ENCODE peak calls at places on chromosomes 2 and 18, in four cellular contexts. One of them, this sample, is unnamed.

GRCh38 chr2:216670266-216671080 is 24.9 kb downstream of the IGFBP5 start:
- DNase-seq in breast epithelium: no peak
- DNase-seq in Peyer's patch: no peak
- DNase-seq in sigmoid colon: no peak
- DNase-seq in this sample: no peak

GRCh38 chr2:180980185-180980942 is at the start of gene UBE2E3:
- DNase-seq in breast epithelium: peak
- DNase-seq in Peyer's patch: peak
- DNase-seq in sigmoid colon: peak
- DNase-seq in this sample: no peak

GRCh38 chr2:12824304-12824761 is 107.6 kb downstream of the TRIB2 start:
- DNase-seq in Peyer's patch: no peak
- DNase-seq in breast epithelium: no peak
- DNase-seq in sigmoid colon: no peak
- DNase-seq in this sample: no peak

GRCh38 chr2:98140210-98140609 is 53.2 kb downstream of the VWA3B start:
- DNase-seq in Peyer's patch: no peak
- DNase-seq in sigmoid colon: no peak
- DNase-seq in breast epithelium: no peak
- DNase-seq in this sample: no peak

GRCh38 chr18:48405108-48405507 is 4.1 kb downstream of the ZBTB7C start:
- DNase-seq in sigmoid colon: no peak
- DNase-seq in Peyer's patch: no peak
- DNase-seq in breast epithelium: no peak
- DNase-seq in this sample: no peak

GRCh38 chr2:11069566-11070185 is 85.6 kb upstream of the SLC66A3 start:
- DNase-seq in breast epithelium: no peak
- DNase-seq in Peyer's patch: no peak
- DNase-seq in sigmoid colon: no peak
- DNase-seq in this sample: no peak

GRCh38 chr2:1769703-1770422 is 25.5 kb upstream of the PXDN start:
- DNase-seq in Peyer's patch: no peak
- DNase-seq in sigmoid colon: peak
- DNase-seq in breast epithelium: peak
- DNase-seq in this sample: no peak

GRCh38 chr18:39801010-39801409 is 2154.0 kb upstream of the PIK3C3 start:
- DNase-seq in sigmoid colon: no peak
- DNase-seq in breast epithelium: no peak
- DNase-seq in Peyer's patch: no peak
- DNase-seq in this sample: no peak

GRCh38 chr2:97267411-97268074 is 154.6 kb downstream of the ANKRD36 start:
- DNase-seq in Peyer's patch: peak
- DNase-seq in breast epithelium: peak
- DNase-seq in sigmoid colon: peak
- DNase-seq in this sample: peak

GRCh38 chr2:12479042-12479601 is 237.6 kb upstream of the TRIB2 start:
- DNase-seq in Peyer's patch: no peak
- DNase-seq in sigmoid colon: no peak
- DNase-seq in breast epithelium: no peak
- DNase-seq in this sample: no peak

GRCh38 chr2:56239437-56239836 is 55.6 kb downstream of the CCDC85A start:
- DNase-seq in breast epithelium: no peak
- DNase-seq in sigmoid colon: no peak
- DNase-seq in Peyer's patch: no peak
- DNase-seq in this sample: no peak

GRCh38 chr2:46200861-46201605 is 96.2 kb upstream of the EPAS1 start:
- DNase-seq in sigmoid colon: no peak
- DNase-seq in breast epithelium: no peak
- DNase-seq in Peyer's patch: no peak
- DNase-seq in this sample: no peak

GRCh38 chr2:95500854-95501253 is 16.3 kb upstream of the TRIM43B start:
- DNase-seq in breast epithelium: no peak
- DNase-seq in Peyer's patch: no peak
- DNase-seq in sigmoid colon: no peak
- DNase-seq in this sample: no peak

GRCh38 chr18:41501848-41502247 is 453.2 kb upstream of the PIK3C3 start:
- DNase-seq in sigmoid colon: no peak
- DNase-seq in Peyer's patch: no peak
- DNase-seq in breast epithelium: no peak
- DNase-seq in this sample: no peak

GRCh38 chr2:168910330-168910729 is 9.2 kb downstream of the G6PC2 start:
- DNase-seq in sigmoid colon: no peak
- DNase-seq in Peyer's patch: no peak
- DNase-seq in breast epithelium: no peak
- DNase-seq in this sample: no peak

GRCh38 chr18:34976534-34976898 is 64.7 kb upstream of the MAPRE2 start:
- DNase-seq in breast epithelium: no peak
- DNase-seq in Peyer's patch: no peak
- DNase-seq in sigmoid colon: no peak
- DNase-seq in this sample: no peak

GRCh38 chr18:57790316-57790715 is 12.8 kb downstream of the ATP8B1 start:
- DNase-seq in sigmoid colon: no peak
- DNase-seq in breast epithelium: no peak
- DNase-seq in Peyer's patch: no peak
- DNase-seq in this sample: no peak

GRCh38 chr2:216644846-216645635 is 11.8 kb downstream of the IGFBP2 start:
- DNase-seq in sigmoid colon: no peak
- DNase-seq in Peyer's patch: no peak
- DNase-seq in breast epithelium: no peak
- DNase-seq in this sample: no peak

GRCh38 chr2:236633219-236633570 is 63.6 kb downstream of the ACKR3 start:
- DNase-seq in Peyer's patch: peak
- DNase-seq in breast epithelium: no peak
- DNase-seq in sigmoid colon: peak
- DNase-seq in this sample: no peak

GRCh38 chr2:153939124-153939796 is 67.5 kb downstream of the GALNT13 start:
- DNase-seq in Peyer's patch: no peak
- DNase-seq in sigmoid colon: no peak
- DNase-seq in breast epithelium: no peak
- DNase-seq in this sample: no peak

GRCh38 chr2:210477496-210477895 is 937 bp upstream of the LANCL1 start:
- DNase-seq in Peyer's patch: no peak
- DNase-seq in breast epithelium: no peak
- DNase-seq in sigmoid colon: no peak
- DNase-seq in this sample: no peak

GRCh38 chr18:67862069-67862468 is 345.5 kb upstream of the DSEL start:
- DNase-seq in sigmoid colon: no peak
- DNase-seq in breast epithelium: no peak
- DNase-seq in Peyer's patch: no peak
- DNase-seq in this sample: no peak

GRCh38 chr2:168118733-168119518 is 128.5 kb downstream of the STK39 start:
- DNase-seq in sigmoid colon: no peak
- DNase-seq in Peyer's patch: no peak
- DNase-seq in breast epithelium: no peak
- DNase-seq in this sample: no peak

GRCh38 chr2:28904802-28905499 is 10.5 kb downstream of the WDR43 start:
- DNase-seq in sigmoid colon: no peak
- DNase-seq in breast epithelium: no peak
- DNase-seq in Peyer's patch: no peak
- DNase-seq in this sample: no peak

GRCh38 chr2:79253375-79253774 is 93.8 kb upstream of the REG3A start:
- DNase-seq in Peyer's patch: no peak
- DNase-seq in breast epithelium: no peak
- DNase-seq in sigmoid colon: no peak
- DNase-seq in this sample: no peak

GRCh38 chr18:13366541-13366940 is 148.0 kb downstream of the LDLRAD4 start:
- DNase-seq in breast epithelium: no peak
- DNase-seq in Peyer's patch: no peak
- DNase-seq in sigmoid colon: no peak
- DNase-seq in this sample: no peak

GRCh38 chr2:28643911-28644334 is 107.7 kb upstream of the PPP1CB start:
- DNase-seq in sigmoid colon: peak
- DNase-seq in breast epithelium: no peak
- DNase-seq in Peyer's patch: no peak
- DNase-seq in this sample: peak

GRCh38 chr2:233443511-233444183 is 89.4 kb downstream of the DGKD start:
- DNase-seq in breast epithelium: peak
- DNase-seq in Peyer's patch: peak
- DNase-seq in sigmoid colon: peak
- DNase-seq in this sample: no peak

GRCh38 chr2:70919672-70920366 is 15.9 kb upstream of the ATP6V1B1 start:
- DNase-seq in Peyer's patch: peak
- DNase-seq in breast epithelium: peak
- DNase-seq in sigmoid colon: peak
- DNase-seq in this sample: no peak

GRCh38 chr2:70921031-70921430 is 14.7 kb upstream of the ATP6V1B1 start:
- DNase-seq in breast epithelium: no peak
- DNase-seq in sigmoid colon: peak
- DNase-seq in Peyer's patch: no peak
- DNase-seq in this sample: no peak

GRCh38 chr2:70918016-70918415 is 17.7 kb upstream of the ATP6V1B1 start:
- DNase-seq in sigmoid colon: peak
- DNase-seq in Peyer's patch: no peak
- DNase-seq in breast epithelium: no peak
- DNase-seq in this sample: no peak

GRCh38 chr2:70921839-70922590 is 13.7 kb upstream of the ATP6V1B1 start:
- DNase-seq in sigmoid colon: no peak
- DNase-seq in Peyer's patch: no peak
- DNase-seq in breast epithelium: no peak
- DNase-seq in this sample: no peak

GRCh38 chr2:70920367-70920715 is 15.4 kb upstream of the ATP6V1B1 start:
- DNase-seq in Peyer's patch: no peak
- DNase-seq in sigmoid colon: peak
- DNase-seq in breast epithelium: no peak
- DNase-seq in this sample: no peak
- H3K4me3 ChIP-seq in Peyer's patch: no peak
- H3K4me3 ChIP-seq in sigmoid colon: no peak
- H3K4me3 ChIP-seq in breast epithelium: no peak
- H3K4me3 ChIP-seq in this sample: no peak

GRCh38 chr2:144358531-144358930 is 161.4 kb downstream of the ZEB2 start:
- DNase-seq in sigmoid colon: no peak
- DNase-seq in breast epithelium: no peak
- DNase-seq in Peyer's patch: no peak
- DNase-seq in this sample: no peak
- TF ChIP-seq POLR2A in sigmoid colon: no peak
- TF ChIP-seq POLR2A in breast epithelium: no peak
- TF ChIP-seq POLR2A in Peyer's patch: no peak
- TF ChIP-seq POLR2A in this sample: no peak

GRCh38 chr2:53753036-53753435 is 14.6 kb upstream of the CHAC2 start:
- DNase-seq in Peyer's patch: no peak
- DNase-seq in breast epithelium: no peak
- DNase-seq in sigmoid colon: no peak
- DNase-seq in this sample: no peak

GRCh38 chr2:53752385-53752784 is 15.2 kb upstream of the CHAC2 start:
- DNase-seq in Peyer's patch: no peak
- DNase-seq in sigmoid colon: no peak
- DNase-seq in breast epithelium: no peak
- DNase-seq in this sample: no peak

GRCh38 chr2:53755022-53755630 is 12.5 kb upstream of the CHAC2 start:
- DNase-seq in Peyer's patch: no peak
- DNase-seq in sigmoid colon: peak
- DNase-seq in breast epithelium: no peak
- DNase-seq in this sample: no peak

GRCh38 chr2:53751728-53752127 is 15.9 kb upstream of the CHAC2 start:
- DNase-seq in Peyer's patch: no peak
- DNase-seq in sigmoid colon: no peak
- DNase-seq in breast epithelium: no peak
- DNase-seq in this sample: no peak

DNA sequence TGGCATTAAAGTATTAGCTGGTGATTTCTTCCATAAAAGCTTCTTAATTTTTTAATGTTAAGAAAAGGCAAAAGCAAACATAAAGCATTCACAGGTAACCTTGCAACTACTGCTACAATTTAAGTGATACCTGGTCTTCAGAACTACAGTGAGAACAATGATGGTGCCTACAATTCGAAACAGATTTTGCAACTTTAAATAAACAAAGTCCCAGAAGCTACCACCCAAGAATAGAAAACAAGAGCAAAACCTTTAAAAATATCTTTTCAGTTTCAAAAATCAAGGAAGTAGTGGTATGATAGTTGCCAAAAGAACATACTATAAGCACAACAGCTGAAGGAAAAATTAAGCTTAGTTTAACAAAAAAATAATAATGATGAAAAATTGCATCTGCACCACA is 17.2 kb upstream of the CHAC2 start:
- DNase-seq in sigmoid colon: no peak
- DNase-seq in Peyer's patch: no peak
- DNase-seq in breast epithelium: no peak
- DNase-seq in this sample: no peak
- H3K4me3 ChIP-seq in sigmoid colon: no peak
- H3K4me3 ChIP-seq in Peyer's patch: no peak
- H3K4me3 ChIP-seq in breast epithelium: no peak
- H3K4me3 ChIP-seq in this sample: no peak

GRCh38 chr2:219293736-219294201 is 14.6 kb downstream of the DNAJB2 start:
- DNase-seq in breast epithelium: no peak
- DNase-seq in sigmoid colon: peak
- DNase-seq in Peyer's patch: no peak
- DNase-seq in this sample: no peak

GRCh38 chr2:219296142-219296541 is 13.1 kb downstream of the PTPRN start:
- DNase-seq in sigmoid colon: peak
- DNase-seq in breast epithelium: no peak
- DNase-seq in Peyer's patch: no peak
- DNase-seq in this sample: no peak

GRCh38 chr2:219292616-219293015 is 13.4 kb downstream of the DNAJB2 start:
- DNase-seq in Peyer's patch: no peak
- DNase-seq in breast epithelium: no peak
- DNase-seq in sigmoid colon: peak
- DNase-seq in this sample: no peak

GRCh38 chr2:219296631-219297391 is 12.4 kb downstream of the PTPRN start:
- DNase-seq in Peyer's patch: no peak
- DNase-seq in breast epithelium: no peak
- DNase-seq in sigmoid colon: peak
- DNase-seq in this sample: peak

DNA sequence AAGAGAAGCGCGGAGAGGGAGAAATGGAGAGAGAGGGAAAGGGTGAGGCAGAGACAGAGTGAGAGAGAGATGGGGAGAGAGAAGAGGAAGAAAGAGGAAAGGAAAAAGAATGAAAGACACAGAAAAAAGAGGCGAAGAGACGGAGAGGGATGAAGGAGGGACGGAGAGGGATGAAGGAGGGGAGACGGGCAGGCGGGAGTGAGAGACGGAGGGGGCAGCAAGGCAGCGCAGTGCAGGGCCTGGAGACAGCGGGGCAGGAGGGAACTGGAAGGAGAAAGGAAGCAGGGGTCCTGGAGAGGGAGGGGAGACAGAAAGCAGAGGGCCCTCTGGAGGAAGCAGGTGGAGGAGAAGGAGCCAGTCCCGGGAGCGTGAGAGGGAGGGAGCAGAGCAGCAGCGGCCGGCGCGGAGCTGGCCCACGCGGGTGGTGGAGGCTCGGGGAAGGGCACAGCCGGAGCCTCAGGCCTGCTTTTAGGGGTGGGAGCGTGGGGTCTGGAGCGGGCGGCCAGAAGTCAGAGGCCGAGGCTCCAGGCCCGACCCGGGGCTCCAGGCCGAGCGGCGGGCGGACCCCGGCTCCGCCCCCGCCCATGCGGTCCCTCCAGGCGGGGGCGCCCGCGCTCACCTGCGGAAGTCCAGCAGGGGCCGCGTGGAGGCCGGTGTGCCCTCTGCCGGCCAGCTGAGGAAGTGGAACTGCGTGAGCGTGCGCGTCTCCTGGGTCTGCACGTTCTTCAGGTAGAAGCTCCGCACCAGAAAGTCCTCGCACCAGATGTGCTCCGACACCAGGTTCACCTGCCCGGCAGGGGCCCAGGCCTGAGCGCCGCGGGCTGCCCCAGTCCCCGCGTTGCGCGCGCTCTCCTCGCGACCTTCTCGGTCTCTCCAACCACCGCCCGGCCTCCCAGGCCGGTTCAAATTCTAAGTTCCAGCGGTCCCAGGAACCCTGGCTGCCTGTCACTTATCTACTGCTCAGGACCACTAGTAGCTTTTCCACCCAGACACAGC is 14.5 kb downstream of the PTPRN start:
- DNase-seq in sigmoid colon: peak
- DNase-seq in Peyer's patch: peak
- DNase-seq in breast epithelium: peak
- DNase-seq in this sample: peak
- TF ChIP-seq POLR2A in sigmoid colon: no peak
- TF ChIP-seq POLR2A in Peyer's patch: peak
- TF ChIP-seq POLR2A in breast epithelium: no peak
- TF ChIP-seq POLR2A in this sample: no peak

This sample was measured in vagina.